ENCODE peak calls at places on chromosomes 3 and 15, in seven cellular contexts. G is T-helper 2 cell; H is stimulated activated CD4-positive, alpha-beta T cell treated with anti-CD3 and anti-CD28 coated beads, Interleukin-15, amount 100 ng/mL, for 24 hours; R is lower lobe of right lung; I is aorta; M is kidney tubule cell; C is astrocyte. J is an unnamed sample.

GRCh38 chr3:72847282-72847681 is 963 bp downstream of the SHQ1 start:
- DNase-seq in G (no peak), H (no peak), R (no peak), I (no peak), M (no peak), C (no peak), J (no peak)

GRCh38 chr15:70066004-70066403 is 31.7 kb downstream of the TLE3 start:
- DNase-seq in G (no peak), H (no peak), R (no peak), I (peak), M (no peak), C (no peak), J (no peak)

GRCh38 chr15:99682455-99682854 is 50.8 kb downstream of the LYSMD4 start:
- DNase-seq in G (no peak), H (no peak), R (no peak), I (no peak), M (peak), C (peak), J (peak)

GRCh38 chr3:133488785-133489367 is 84.6 kb upstream of the CDV3 start:
- DNase-seq in G (peak), H (no peak), R (no peak), I (no peak), M (peak), C (peak), J (peak)

GRCh38 chr3:13420817-13421755 is 964 bp upstream of the NUP210 start:
- DNase-seq in G (peak), H (peak), R (peak), I (no peak), M (peak), C (no peak), J (no peak)

GRCh38 chr3:107212709-107213664 is 164.3 kb upstream of the CCDC54 start:
- DNase-seq in G (peak), H (no peak), R (no peak), I (no peak), M (no peak), C (peak), J (no peak)

GRCh38 chr3:14145236-14145635 is 20.4 kb downstream of the TMEM43 start:
- DNase-seq in G (no peak), H (no peak), R (no peak), I (no peak), M (peak), C (peak), J (no peak)

GRCh38 chr3:168249539-168250414 is 154.1 kb upstream of the GOLIM4 start:
- DNase-seq in G (peak), H (peak), R (peak), I (peak), M (peak), C (peak), J (peak)

GRCh38 chr3:112390783-112391641 is 58.1 kb downstream of the CD200 start:
- DNase-seq in G (peak), H (no peak), R (no peak), I (no peak), M (peak), C (peak), J (peak)

GRCh38 chr15:33639968-33640367 is 328.3 kb upstream of the CHRM5 start:
- DNase-seq in G (no peak), H (no peak), R (no peak), I (no peak), M (no peak), C (no peak), J (no peak)

GRCh38 chr3:133426721-133427120 is 26.9 kb downstream of the BFSP2 start:
- DNase-seq in G (no peak), H (no peak), R (no peak), I (no peak), M (peak), C (peak), J (peak)

GRCh38 chr15:25727116-25727515 is 136.0 kb downstream of the ATP10A start:
- DNase-seq in G (no peak), H (no peak), R (no peak), I (no peak), M (no peak), C (no peak), J (no peak)

GRCh38 chr3:127612966-127613365 is 14.8 kb downstream of the MCM2 start:
- DNase-seq in G (no peak), H (no peak), R (no peak), I (no peak), M (peak), C (peak), J (peak)

GRCh38 chr15:49215768-49216739 is 46.0 kb downstream of the GALK2 start:
- DNase-seq in G (no peak), H (no peak), R (peak), I (no peak), M (peak), C (no peak), J (no peak)

GRCh38 chr15:83655237-83655616 is 1.3 kb downstream of the ADAMTSL3 start:
- DNase-seq in G (no peak), H (no peak), R (no peak), I (no peak), M (no peak), C (no peak), J (no peak)

GRCh38 chr3:101878589-101878988 is 29.3 kb downstream of the NFKBIZ start:
- DNase-seq in G (no peak), H (no peak), R (no peak), I (no peak), M (no peak), C (no peak), J (no peak)

GRCh38 chr15:64460206-64460736 is at the start of gene ZNF609:
- DNase-seq in G (peak), H (peak), R (peak), I (peak), M (peak), C (peak), J (peak)

GRCh38 chr15:85354432-85354831 is 26.0 kb upstream of the AKAP13 start:
- DNase-seq in G (no peak), H (no peak), R (no peak), I (no peak), M (peak), C (peak), J (peak)

GRCh38 chr3:45547202-45547701 is 47.3 kb upstream of the LIMD1 start:
- DNase-seq in G (no peak), H (no peak), R (no peak), I (no peak), M (no peak), C (no peak), J (no peak)

GRCh38 chr15:70343961-70344360 is 246.2 kb upstream of the TLE3 start:
- DNase-seq in G (no peak), H (no peak), R (no peak), I (no peak), M (no peak), C (no peak), J (no peak)

GRCh38 chr3:156710429-156710828 is 36.0 kb downstream of the TIPARP start:
- DNase-seq in G (no peak), H (no peak), R (no peak), I (no peak), M (no peak), C (no peak), J (no peak)

GRCh38 chr3:194689493-194689901 is 3.8 kb downstream of the FAM43A start:
- DNase-seq in G (no peak), H (peak), R (no peak), I (no peak), M (peak), C (no peak), J (no peak)

GRCh38 chr3:40989141-40990061 is 209.9 kb upstream of the CTNNB1 start:
- DNase-seq in G (no peak), H (no peak), R (no peak), I (no peak), M (no peak), C (no peak), J (no peak)

GRCh38 chr15:47685141-47685870 is 32.0 kb upstream of the SEMA6D start:
- DNase-seq in G (no peak), H (no peak), R (no peak), I (no peak), M (no peak), C (no peak), J (peak)

GRCh38 chr3:79870006-79870620 is 102.3 kb upstream of the ROBO1 start:
- DNase-seq in G (no peak), H (no peak), R (no peak), I (no peak), M (no peak), C (no peak), J (no peak)

GRCh38 chr3:33438284-33438668 is 1.9 kb downstream of the UBP1 start:
- DNase-seq in G (peak), H (no peak), R (no peak), I (no peak), M (peak), C (peak), J (no peak)

GRCh38 chr15:69578792-69579587 is 126.4 kb downstream of the RPLP1 start:
- DNase-seq in G (no peak), H (no peak), R (peak), I (peak), M (peak), C (peak), J (peak)

GRCh38 chr3:65351753-65352152 is 664.0 kb upstream of the ADAMTS9 start:
- DNase-seq in G (no peak), H (no peak), R (no peak), I (no peak), M (no peak), C (no peak), J (no peak)

GRCh38 chr3:119279101-119279554 is 15.1 kb upstream of the ARHGAP31 start:
- DNase-seq in G (no peak), H (no peak), R (peak), I (peak), M (peak), C (no peak), J (no peak)

GRCh38 chr3:57283366-57283765 is 9.1 kb downstream of the ASB14 start:
- DNase-seq in G (no peak), H (no peak), R (no peak), I (no peak), M (no peak), C (no peak), J (no peak)

GRCh38 chr3:12175137-12175593 is 16.5 kb upstream of the TIMP4 start:
- DNase-seq in G (no peak), H (no peak), R (no peak), I (no peak), M (peak), C (peak), J (peak)

GRCh38 chr15:48493084-48493762 is 152.3 kb downstream of the FBN1 start:
- DNase-seq in G (no peak), H (no peak), R (no peak), I (no peak), M (peak), C (peak), J (peak)

GRCh38 chr15:31840849-31841476 is 189.4 kb upstream of the CHRNA7 start:
- DNase-seq in G (no peak), H (no peak), R (no peak), I (no peak), M (peak), C (no peak), J (no peak)

GRCh38 chr3:47985376-47985775 is 30.8 kb downstream of the MAP4 start:
- DNase-seq in G (no peak), H (no peak), R (no peak), I (no peak), M (no peak), C (no peak), J (no peak)

GRCh38 chr3:136070334-136070733 is 104.8 kb downstream of the PPP2R3A start:
- DNase-seq in G (no peak), H (no peak), R (no peak), I (no peak), M (peak), C (peak), J (peak)

GRCh38 chr15:94053626-94054025 is 177.7 kb upstream of the MCTP2 start:
- DNase-seq in G (no peak), H (no peak), R (no peak), I (no peak), M (no peak), C (no peak), J (no peak)

GRCh38 chr3:39531066-39531465 is 63.6 kb downstream of the MOBP start:
- DNase-seq in G (no peak), H (no peak), R (no peak), I (no peak), M (peak), C (no peak), J (no peak)

J was measured in NCI-H226.